ENCODE peak calls at places on chromosomes 4 and X, in four cellular contexts. One of them, this sample, is unnamed. For H3K4me1, the result is how much of the 10 kb centered on the place peaks cover.

GRCh38 chr4:15654556-15655222 is 468 bp downstream of the FBXL5 start:
- DNase-seq in H1: no peak
- DNase-seq in HepG2: peak
- DNase-seq in GM12878: no peak
- DNase-seq in this sample: no peak

GRCh38 chrX:44843318-44843702 is 511 bp upstream of the DUSP21 start:
- DNase-seq in H1: no peak
- DNase-seq in GM12878: no peak
- DNase-seq in HepG2: no peak
- DNase-seq in this sample: no peak

GRCh38 chr4:34250562-34250961 is 1993.8 kb downstream of the ARAP2 start:
- DNase-seq in HepG2: no peak
- DNase-seq in H1: no peak
- DNase-seq in GM12878: no peak
- DNase-seq in this sample: no peak

GRCh38 chrX:38654302-38654701 is 93.0 kb downstream of the TSPAN7 start:
- DNase-seq in GM12878: no peak
- DNase-seq in H1: no peak
- DNase-seq in HepG2: peak
- DNase-seq in this sample: peak

GRCh38 chr4:10529256-10529890 is 72.1 kb upstream of the ZNF518B start:
- DNase-seq in H1: no peak
- DNase-seq in HepG2: no peak
- DNase-seq in GM12878: no peak
- DNase-seq in this sample: no peak

GRCh38 chr4:54781771-54782170 is 124.0 kb downstream of the KIT start:
- DNase-seq in HepG2: no peak
- DNase-seq in H1: no peak
- DNase-seq in GM12878: no peak
- DNase-seq in this sample: no peak

GRCh38 chrX:50638123-50638522 is 167.5 kb upstream of the DGKK start:
- DNase-seq in H1: no peak
- DNase-seq in GM12878: no peak
- DNase-seq in HepG2: no peak
- DNase-seq in this sample: no peak

GRCh38 chrX:1281511-1281910 is 12.9 kb downstream of the CSF2RA start:
- DNase-seq in HepG2: no peak
- DNase-seq in H1: no peak
- DNase-seq in GM12878: no peak
- DNase-seq in this sample: no peak

GRCh38 chr4:183260491-183261151 is 59.5 kb downstream of the CLDN22 start:
- DNase-seq in H1: no peak
- DNase-seq in HepG2: peak
- DNase-seq in GM12878: no peak
- DNase-seq in this sample: no peak

GRCh38 chrX:110284159-110284558 is 33.7 kb downstream of the AMMECR1 start:
- DNase-seq in H1: no peak
- DNase-seq in HepG2: no peak
- DNase-seq in GM12878: no peak
- DNase-seq in this sample: peak

DNA sequence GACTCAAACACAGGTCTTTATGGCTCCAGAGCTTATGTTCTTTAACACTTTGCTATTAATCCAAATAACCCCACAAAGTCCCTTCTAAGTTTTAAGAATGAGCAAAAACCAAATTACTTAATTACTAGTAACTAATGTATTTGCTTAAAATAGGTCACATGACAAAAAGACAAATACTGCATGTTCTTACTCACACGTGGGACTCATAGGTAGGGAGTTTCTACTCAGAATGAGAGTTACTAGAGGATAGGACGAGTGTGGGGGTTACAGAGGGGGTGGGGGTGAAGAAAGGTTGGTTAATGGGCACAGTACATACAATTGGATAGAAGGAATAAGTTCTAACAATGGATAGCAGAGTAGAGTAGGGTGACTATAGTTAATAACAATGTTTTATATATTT is 5.8 kb downstream of the RPS6KA3 start:
- DNase-seq in HepG2: no peak
- DNase-seq in H1: no peak
- DNase-seq in GM12878: no peak
- DNase-seq in this sample: no peak
- H3K4me1 ChIP-seq in HepG2: half or more
- H3K4me1 ChIP-seq in H1: under half
- H3K4me1 ChIP-seq in GM12878: under half
- H3K4me1 ChIP-seq in this sample: under half

GRCh38 chrX:125132274-125132673 is 187.4 kb upstream of the TEX13C start:
- DNase-seq in HepG2: peak
- DNase-seq in H1: no peak
- DNase-seq in GM12878: no peak
- DNase-seq in this sample: no peak
- TF ChIP-seq SUZ12 in HepG2: no peak
- TF ChIP-seq SUZ12 in H1: no peak
- TF ChIP-seq SUZ12 in GM12878: no peak
- TF ChIP-seq SUZ12 in this sample: no peak

GRCh38 chr4:87498446-87498900 is 30.7 kb downstream of the SPARCL1 start:
- DNase-seq in HepG2: no peak
- DNase-seq in H1: no peak
- DNase-seq in GM12878: no peak
- DNase-seq in this sample: no peak

GRCh38 chr4:87500107-87500462 is 29.1 kb downstream of the SPARCL1 start:
- DNase-seq in HepG2: no peak
- DNase-seq in GM12878: no peak
- DNase-seq in H1: no peak
- DNase-seq in this sample: no peak

GRCh38 chr4:87497141-87497540 is 32.0 kb downstream of the SPARCL1 start:
- DNase-seq in H1: no peak
- DNase-seq in GM12878: no peak
- DNase-seq in HepG2: no peak
- DNase-seq in this sample: no peak

GRCh38 chr4:87497586-87497985 is 31.6 kb downstream of the SPARCL1 start:
- DNase-seq in GM12878: no peak
- DNase-seq in HepG2: no peak
- DNase-seq in H1: no peak
- DNase-seq in this sample: no peak

GRCh38 chr4:87499415-87500106 is 29.6 kb downstream of the SPARCL1 start:
- DNase-seq in H1: no peak
- DNase-seq in GM12878: no peak
- DNase-seq in HepG2: no peak
- DNase-seq in this sample: no peak
- H3K4me1 ChIP-seq in H1: under half
- H3K4me1 ChIP-seq in GM12878: under half
- H3K4me1 ChIP-seq in HepG2: under half
- H3K4me1 ChIP-seq in this sample: under half

GRCh38 chr4:56655627-56656345 is 25.3 kb downstream of the HOPX start:
- DNase-seq in H1: no peak
- DNase-seq in HepG2: no peak
- DNase-seq in GM12878: no peak
- DNase-seq in this sample: no peak
- TF ChIP-seq SUZ12 in H1: peak
- TF ChIP-seq SUZ12 in HepG2: no peak
- TF ChIP-seq SUZ12 in GM12878: peak
- TF ChIP-seq SUZ12 in this sample: peak

DNA sequence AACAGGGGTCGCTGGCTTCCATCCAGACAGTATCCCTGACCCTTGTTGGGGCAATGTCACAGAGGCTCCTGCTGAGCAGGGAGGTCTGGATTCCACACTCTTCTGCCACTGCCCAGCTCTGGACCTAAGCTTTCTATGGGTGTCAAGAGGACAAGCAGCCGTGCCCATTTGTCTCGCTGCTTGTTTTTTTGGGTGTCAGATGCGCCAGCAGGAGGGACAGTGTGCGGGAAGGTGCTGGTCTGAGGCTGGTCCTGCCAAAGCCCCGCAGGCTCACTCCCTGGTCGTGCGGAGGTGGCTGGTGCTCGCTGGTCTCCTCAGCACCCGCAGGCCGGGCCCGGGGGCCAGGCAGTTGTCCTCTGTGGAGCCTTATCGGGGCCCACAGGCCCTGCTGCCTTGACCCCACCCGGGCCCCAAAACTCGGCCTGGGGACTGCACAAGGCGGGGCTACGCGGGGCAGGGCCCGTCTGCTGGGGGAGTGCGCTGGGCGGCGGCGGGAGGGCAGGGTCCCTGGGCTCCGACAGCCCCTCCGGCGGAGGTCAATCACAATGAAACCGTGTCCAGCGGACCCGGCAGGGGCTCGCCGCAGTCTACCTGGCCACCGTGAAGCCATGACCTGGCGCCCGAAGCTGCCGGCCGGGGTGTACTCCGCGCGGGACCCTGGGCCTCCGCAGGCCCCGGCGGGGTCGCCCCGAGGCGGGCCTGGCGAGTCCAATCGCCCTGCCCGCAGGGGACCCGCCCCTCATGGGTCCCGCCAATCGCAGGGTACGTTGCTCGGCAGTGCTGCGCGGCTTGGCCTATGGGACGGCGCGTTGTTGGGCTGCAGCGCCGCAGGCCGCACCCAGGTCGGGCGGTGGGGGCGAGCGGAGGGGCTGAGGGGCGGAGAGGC is at the start of gene ADD1:
- DNase-seq in H1: peak
- DNase-seq in HepG2: peak
- DNase-seq in GM12878: peak
- DNase-seq in this sample: peak
- H3K4me1 ChIP-seq in H1: under half
- H3K4me1 ChIP-seq in HepG2: under half
- H3K4me1 ChIP-seq in GM12878: under half
- H3K4me1 ChIP-seq in this sample: under half

GRCh38 chr4:48388504-48389154 is 47.3 kb downstream of the SLAIN2 start:
- DNase-seq in GM12878: no peak
- DNase-seq in H1: no peak
- DNase-seq in HepG2: no peak
- DNase-seq in this sample: no peak
- TF ChIP-seq SUZ12 in GM12878: no peak
- TF ChIP-seq SUZ12 in H1: no peak
- TF ChIP-seq SUZ12 in HepG2: no peak
- TF ChIP-seq SUZ12 in this sample: no peak

GRCh38 chrX:13689519-13690211 is 737 bp downstream of the RAB9A start:
- DNase-seq in GM12878: no peak
- DNase-seq in HepG2: no peak
- DNase-seq in H1: no peak
- DNase-seq in this sample: no peak
- H3K4me1 ChIP-seq in GM12878: under half
- H3K4me1 ChIP-seq in HepG2: under half
- H3K4me1 ChIP-seq in H1: under half
- H3K4me1 ChIP-seq in this sample: under half